ENCODE peak calls at places on chromosomes 1 and 21, in six cellular contexts. Z is hepatocyte, O is OCI-LY7, E is Peyer's patch, F is left ventricle myocardium inferior, H is esophagus muscularis mucosa. X is an unnamed sample.

GRCh38 chr1:154840557-154841176 is 29.4 kb downstream of the KCNN3 start:
- DNase-seq in Z (no peak), E (no peak), H (no peak), O (no peak), F (no peak), X (no peak)

GRCh38 chr1:54811066-54811465 is 9.9 kb upstream of the TTC22 start:
- DNase-seq in O (no peak), E (peak; percentile 25), F (no peak), Z (no peak), H (no peak), X (no peak)

GRCh38 chr1:185864889-185865288 is 130.7 kb downstream of the HMCN1 start:
- DNase-seq in Z (no peak), F (no peak), E (no peak), O (no peak), H (no peak), X (no peak)

GRCh38 chr1:198086051-198086745 is 70.6 kb upstream of the NEK7 start:
- DNase-seq in E (no peak), O (no peak), F (no peak), Z (no peak), H (no peak), X (no peak)

GRCh38 chr1:10561497-10561896 is 86.7 kb downstream of the PEX14 start:
- DNase-seq in Z (no peak), E (no peak), H (no peak), F (no peak), O (no peak), X (no peak)

GRCh38 chr1:211975152-211975941 is 60.0 kb downstream of the INTS7 start:
- DNase-seq in E (no peak), O (no peak), H (no peak), Z (no peak), F (no peak), X (no peak)

GRCh38 chr1:32094721-32095521 is 12.9 kb upstream of the KPNA6 start:
- DNase-seq in O (no peak), F (no peak), E (peak; percentile 70), Z (peak; percentile 56), H (no peak), X (no peak)

GRCh38 chr21:38768385-38769071 is 37.2 kb upstream of the ETS2 start:
- DNase-seq in O (peak; percentile 19), E (no peak), F (no peak), Z (peak; percentile 68), H (no peak), X (no peak)

GRCh38 chr21:16476056-16476850 is 746.5 kb downstream of the USP25 start:
- DNase-seq in E (no peak), F (no peak), Z (no peak), H (no peak), O (no peak), X (no peak)

GRCh38 chr1:62688687-62689085 is 500 bp upstream of the DOCK7 start:
- DNase-seq in O (no peak), E (no peak), F (no peak), H (no peak), Z (no peak), X (no peak)

GRCh38 chr1:108482708-108483107 is 32.6 kb downstream of the NBPF6 start:
- DNase-seq in E (peak; percentile 55), Z (peak; percentile 10), H (no peak), O (no peak), F (no peak), X (no peak)

GRCh38 chr1:44628962-44629756 is 45.1 kb downstream of the TMEM53 start:
- DNase-seq in O (no peak), E (no peak), H (no peak), Z (no peak), F (no peak), X (no peak)

GRCh38 chr1:238982736-238983135 is 403.6 kb upstream of the CHRM3 start:
- DNase-seq in Z (no peak), E (no peak), F (no peak), H (no peak), O (no peak), X (no peak)

GRCh38 chr1:13757693-13758092 is 57.7 kb downstream of the PRDM2 start:
- DNase-seq in H (peak; percentile 5), O (no peak), E (no peak), Z (no peak), F (no peak), X (no peak)

GRCh38 chr1:205360166-205360565 is 3.4 kb upstream of the KLHDC8A start:
- DNase-seq in E (no peak), F (no peak), O (no peak), Z (no peak), H (no peak), X (no peak)

GRCh38 chr1:241270016-241270415 is 87.0 kb downstream of the RGS7 start:
- DNase-seq in O (no peak), F (no peak), H (no peak), E (no peak), Z (no peak), X (no peak)

GRCh38 chr1:119595606-119596005 is 52.5 kb downstream of the ZNF697 start:
- DNase-seq in F (no peak), E (no peak), O (no peak), H (no peak), Z (no peak), X (no peak)

GRCh38 chr1:223704921-223705878 is 7.1 kb upstream of the CAPN2 start:
- DNase-seq in F (no peak), E (peak; percentile 42), H (no peak), O (no peak), Z (no peak), X (peak; percentile 64)

GRCh38 chr21:45538381-45539045 is 3.7 kb downstream of the SLC19A1 start:
- DNase-seq in H (no peak), F (peak; percentile 10), Z (no peak), O (no peak), E (no peak), X (peak; percentile 73)

GRCh38 chr1:232876506-232877360 is 71.5 kb downstream of the MAP10 start:
- DNase-seq in Z (no peak), O (no peak), F (no peak), E (no peak), H (peak; percentile 60), X (no peak)

GRCh38 chr1:228034954-228035837 is 28.4 kb downstream of the WNT3A start:
- DNase-seq in H (no peak), Z (no peak), O (no peak), E (peak; percentile 25), F (no peak), X (peak; percentile 60)

GRCh38 chr21:26849428-26850115 is 4.4 kb upstream of the ADAMTS1 start:
- DNase-seq in O (peak; percentile 61), Z (peak; percentile 74), H (no peak), E (no peak), F (no peak), X (no peak)

GRCh38 chr1:3717041-3717714 is 35.1 kb upstream of the CCDC27 start:
- DNase-seq in Z (no peak), F (no peak), E (no peak), H (no peak), O (no peak), X (no peak)

GRCh38 chr1:55965981-55966461 is 613.3 kb downstream of the PLPP3 start:
- DNase-seq in O (no peak), H (no peak), Z (no peak), F (no peak), E (no peak), X (no peak)

DNA sequence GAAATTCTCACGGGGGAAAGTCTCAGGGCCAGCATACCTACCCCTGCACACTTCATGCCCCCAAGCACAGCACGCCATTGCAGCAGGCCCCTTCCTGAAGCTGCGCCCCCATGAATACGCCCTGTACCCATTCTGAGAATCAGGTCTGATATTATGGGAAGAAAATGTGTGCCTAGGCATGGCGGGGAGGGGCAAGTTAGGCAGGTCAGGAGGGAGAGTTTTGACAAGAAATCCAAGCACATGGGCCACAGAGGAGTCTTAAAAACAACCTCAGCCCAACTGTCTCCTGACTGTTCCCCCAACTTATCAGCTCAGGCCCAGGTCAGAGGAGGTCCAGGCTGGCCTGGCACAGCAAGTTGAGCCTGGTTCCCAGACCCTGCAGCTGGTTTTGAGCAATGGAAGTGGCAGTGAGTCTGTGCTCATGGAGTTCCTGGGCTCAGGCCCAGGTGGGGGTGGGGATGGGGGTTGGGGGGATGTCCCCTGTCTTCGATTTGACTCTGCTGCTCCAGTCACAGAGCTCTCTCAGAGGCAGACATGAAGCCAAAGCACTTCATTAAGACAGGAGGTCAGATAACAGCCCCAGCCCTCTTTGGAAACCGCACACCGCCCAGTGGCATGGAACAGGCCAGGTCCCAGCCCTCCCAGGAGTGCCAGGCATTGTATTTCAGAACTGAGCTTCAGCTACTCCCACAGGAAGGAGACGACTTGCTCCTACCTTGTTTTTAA is 20.6 kb upstream of the BCAR3 start:
- DNase-seq in E (no peak), H (no peak), O (no peak), F (peak; percentile 60), Z (no peak), X (no peak)
- H3K4me3 ChIP-seq in E (no peak overlapping the region), H (no peak overlapping the region), O (no peak overlapping the region), F (no peak overlapping the region), Z (no peak overlapping the region), X (no peak overlapping the region)

GRCh38 chr1:113780363-113781146 is 21.3 kb upstream of the PHTF1 start:
- DNase-seq in F (no peak), Z (no peak), E (no peak), O (no peak), H (no peak), X (no peak)
- H3K4me1 ChIP-seq in F (peaks cover 59% of the 10 kb centered on the region), Z (peaks cover 9% of the 10 kb centered on the region), E (no peaks in the 10 kb centered on the region), O (peaks cover 33% of the 10 kb centered on the region), H (peaks cover 56% of the 10 kb centered on the region), X (peaks cover 2% of the 10 kb centered on the region)

GRCh38 chr1:151156515-151156819 is at the start of gene TNFAIP8L2:
- DNase-seq in F (peak; percentile 58), H (no peak), O (peak; percentile 78), Z (no peak), E (peak; percentile 93), X (peak; percentile 84)
- H3K27ac ChIP-seq in F (peak within 1 kb of the TSS; percentile 55), H (no peak within 1 kb of the TSS), O (peak within 1 kb of the TSS; percentile 57), Z (no peak within 1 kb of the TSS), E (peak within 1 kb of the TSS; percentile 63), X (no peak within 1 kb of the TSS)

GRCh38 chr21:33684068-33684467 is 41.8 kb downstream of the ITSN1 start:
- DNase-seq in Z (no peak), F (no peak), O (no peak), H (no peak), E (no peak), X (no peak)
- H3K4me3 ChIP-seq in Z (no peak overlapping the region), F (no peak overlapping the region), O (no peak overlapping the region), H (no peak overlapping the region), E (no peak overlapping the region), X (no peak overlapping the region)

GRCh38 chr1:91806146-91806545 is 79.8 kb downstream of the TGFBR3 start:
- DNase-seq in O (no peak), Z (no peak), H (no peak), F (no peak), E (no peak), X (no peak)

GRCh38 chr1:91803847-91804545 is 82.0 kb downstream of the TGFBR3 start:
- DNase-seq in F (no peak), O (peak; percentile 22), H (no peak), Z (no peak), E (peak; percentile 64), X (no peak)

GRCh38 chr1:91806777-91807700 is 78.9 kb downstream of the TGFBR3 start:
- DNase-seq in F (no peak), O (no peak), E (no peak), H (no peak), Z (no peak), X (no peak)

GRCh38 chr1:91804546-91805023 is 81.4 kb downstream of the TGFBR3 start:
- DNase-seq in F (no peak), Z (no peak), E (peak; percentile 64), H (no peak), O (no peak), X (no peak)

GRCh38 chr1:91805343-91805801 is 80.6 kb downstream of the TGFBR3 start:
- DNase-seq in E (no peak), Z (no peak), O (no peak), H (no peak), F (no peak), X (no peak)
- H3K4me1 ChIP-seq in E (no peaks in the 10 kb centered on the region), Z (peaks cover 13% of the 10 kb centered on the region), O (peaks cover 10% of the 10 kb centered on the region), H (peaks cover 87% of the 10 kb centered on the region), F (peaks cover 69% of the 10 kb centered on the region), X (peaks cover 1% of the 10 kb centered on the region)